ENCODE peak calls at places on chromosome 3, in four cellular contexts. W, G, H and K are unnamed samples. For H3K36me3 and H3K27me3, the result is how much of the 10 kb centered on the place peaks cover.

GRCh38 chr3:65596511-65597224 is 442.1 kb downstream of the MAGI1 start:
- DNase-seq in W (no peak), G (peak), H (no peak), K (no peak)

GRCh38 chr3:197394464-197395321 is 96.3 kb upstream of the DLG1 start:
- DNase-seq in W (peak), G (no peak), H (no peak), K (peak)

GRCh38 chr3:148757238-148757930 is 59.7 kb downstream of the AGTR1 start:
- DNase-seq in W (no peak), G (no peak), H (no peak), K (no peak)

GRCh38 chr3:4355401-4356224 is 52.4 kb downstream of the SETMAR start:
- DNase-seq in W (no peak), G (peak), H (peak), K (no peak)

GRCh38 chr3:32856355-32856889 is 38.6 kb downstream of the TRIM71 start:
- DNase-seq in W (no peak), G (no peak), H (no peak), K (no peak)

GRCh38 chr3:13177236-13177635 is 104.0 kb upstream of the IQSEC1 start:
- DNase-seq in W (no peak), G (no peak), H (no peak), K (no peak)

GRCh38 chr3:21795152-21795837 is 44.3 kb upstream of the ZNF385D start:
- DNase-seq in W (no peak), G (no peak), H (peak), K (no peak)

GRCh38 chr3:132432639-132433038 is 15.3 kb downstream of the DNAJC13 start:
- DNase-seq in W (no peak), G (no peak), H (no peak), K (peak)

GRCh38 chr3:48859188-48859587 is 11.5 kb upstream of the PRKAR2A start:
- DNase-seq in W (no peak), G (no peak), H (no peak), K (no peak)

DNA sequence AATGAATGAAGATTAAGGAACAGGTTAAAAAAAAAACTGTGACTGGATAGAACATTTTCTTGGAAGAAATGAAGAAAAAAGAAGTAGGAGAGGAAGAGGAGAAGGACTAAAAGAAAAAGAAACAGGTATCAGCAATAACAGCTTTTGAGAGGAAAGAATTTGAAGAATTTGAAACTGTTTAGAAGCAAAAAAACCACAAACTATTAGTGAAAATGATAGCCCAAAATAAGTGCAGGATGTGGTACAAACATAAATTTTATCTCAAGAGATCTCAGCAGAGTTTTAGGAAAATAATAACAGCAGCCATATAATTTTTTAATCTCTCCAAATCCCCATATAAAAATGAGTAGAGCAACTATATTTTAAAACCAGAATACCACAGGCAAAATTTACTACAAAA is 8.8 kb upstream of the A4GNT start:
- DNase-seq in W (no peak), G (no peak), H (no peak), K (no peak)
- H3K4me3 ChIP-seq in W (no peak), G (no peak), H (no peak), K (no peak)

DNA sequence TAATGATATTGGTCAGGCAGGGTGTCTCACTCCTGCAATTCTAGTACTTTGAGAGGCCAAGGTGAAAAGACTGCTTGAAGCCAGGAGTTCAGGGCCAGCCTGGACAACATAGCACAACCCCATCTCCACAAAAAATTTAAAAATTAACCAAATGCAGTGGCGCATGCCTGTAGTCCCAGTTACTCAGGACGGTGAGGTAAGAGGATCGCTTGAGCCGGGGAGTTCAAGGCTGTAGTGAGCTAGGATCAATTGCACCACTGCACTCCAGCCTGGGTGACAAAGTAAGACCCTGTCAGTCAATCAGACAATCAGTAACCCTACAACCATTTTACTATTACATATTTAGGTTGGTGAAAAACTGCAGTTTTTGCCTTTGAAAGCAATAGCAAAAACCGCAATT is 43.0 kb downstream of the RBM15B start:
- DNase-seq in W (no peak), G (no peak), H (no peak), K (no peak)
- H3K36me3 ChIP-seq in W (half or more), G (under half), H (under half), K (under half)

GRCh38 chr3:194168994-194169393 is 33.0 kb downstream of the HES1 start:
- DNase-seq in W (no peak), G (no peak), H (no peak), K (peak)

GRCh38 chr3:194167480-194167862 is 31.5 kb downstream of the HES1 start:
- DNase-seq in W (no peak), G (no peak), H (no peak), K (no peak)

GRCh38 chr3:194169595-194169994 is 33.6 kb downstream of the HES1 start:
- DNase-seq in W (no peak), G (no peak), H (no peak), K (no peak)

GRCh38 chr3:194167873-194168272 is 31.9 kb downstream of the HES1 start:
- DNase-seq in W (no peak), G (no peak), H (no peak), K (no peak)

DNA sequence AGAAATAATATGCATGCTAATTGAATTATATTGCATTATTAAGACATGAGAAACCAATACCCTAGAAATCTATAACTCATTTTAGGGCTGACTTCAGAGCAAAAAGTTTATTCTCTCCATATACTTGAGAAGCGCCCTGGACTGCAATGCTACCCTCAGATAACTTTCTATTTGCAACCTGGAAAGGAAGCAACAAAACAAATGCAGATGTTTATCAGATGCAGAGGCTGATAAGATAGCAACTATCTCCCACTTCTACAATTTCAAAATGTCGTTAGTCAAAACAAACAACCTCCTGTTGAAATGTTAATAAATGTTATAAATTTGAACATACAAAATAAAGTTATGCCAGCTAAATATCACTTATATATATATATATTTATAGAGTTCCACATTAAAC is 34.8 kb downstream of the HES1 start:
- DNase-seq in W (no peak), G (no peak), H (no peak), K (no peak)
- H3K27me3 ChIP-seq in W (under half), G (under half), H (under half), K (under half)

GRCh38 chr3:106208266-106208665 is 339.5 kb upstream of the CBLB start:
- DNase-seq in W (no peak), G (no peak), H (no peak), K (no peak)

GRCh38 chr3:106206613-106207012 is 337.8 kb upstream of the CBLB start:
- DNase-seq in W (no peak), G (no peak), H (no peak), K (no peak)

GRCh38 chr3:106208979-106209378 is 340.2 kb upstream of the CBLB start:
- DNase-seq in W (no peak), G (no peak), H (no peak), K (no peak)

GRCh38 chr3:106204160-106204868 is 335.5 kb upstream of the CBLB start:
- DNase-seq in W (no peak), G (no peak), H (no peak), K (no peak)

DNA sequence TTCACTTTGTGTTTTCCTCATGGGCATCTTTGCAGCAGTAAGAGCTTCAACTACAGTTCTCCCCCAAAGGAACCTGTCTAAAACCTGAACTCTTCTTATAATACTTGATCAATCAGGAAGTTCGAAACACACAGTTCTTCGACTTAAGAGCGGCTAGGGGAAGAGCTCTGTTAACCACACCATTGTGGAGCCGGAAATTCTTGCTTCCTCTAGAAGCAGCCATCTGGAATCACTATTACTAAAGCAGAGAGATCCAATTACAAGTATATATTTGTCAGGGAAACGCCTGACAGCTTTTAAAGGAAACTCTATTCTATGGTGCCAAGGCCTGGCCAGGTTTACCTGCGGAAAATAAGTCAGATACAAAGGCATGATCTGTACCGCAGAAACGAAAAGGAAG is 337.4 kb upstream of the CBLB start:
- DNase-seq in W (no peak), G (no peak), H (no peak), K (no peak)
- H3K4me3 ChIP-seq in W (no peak), G (no peak), H (no peak), K (no peak)

DNA sequence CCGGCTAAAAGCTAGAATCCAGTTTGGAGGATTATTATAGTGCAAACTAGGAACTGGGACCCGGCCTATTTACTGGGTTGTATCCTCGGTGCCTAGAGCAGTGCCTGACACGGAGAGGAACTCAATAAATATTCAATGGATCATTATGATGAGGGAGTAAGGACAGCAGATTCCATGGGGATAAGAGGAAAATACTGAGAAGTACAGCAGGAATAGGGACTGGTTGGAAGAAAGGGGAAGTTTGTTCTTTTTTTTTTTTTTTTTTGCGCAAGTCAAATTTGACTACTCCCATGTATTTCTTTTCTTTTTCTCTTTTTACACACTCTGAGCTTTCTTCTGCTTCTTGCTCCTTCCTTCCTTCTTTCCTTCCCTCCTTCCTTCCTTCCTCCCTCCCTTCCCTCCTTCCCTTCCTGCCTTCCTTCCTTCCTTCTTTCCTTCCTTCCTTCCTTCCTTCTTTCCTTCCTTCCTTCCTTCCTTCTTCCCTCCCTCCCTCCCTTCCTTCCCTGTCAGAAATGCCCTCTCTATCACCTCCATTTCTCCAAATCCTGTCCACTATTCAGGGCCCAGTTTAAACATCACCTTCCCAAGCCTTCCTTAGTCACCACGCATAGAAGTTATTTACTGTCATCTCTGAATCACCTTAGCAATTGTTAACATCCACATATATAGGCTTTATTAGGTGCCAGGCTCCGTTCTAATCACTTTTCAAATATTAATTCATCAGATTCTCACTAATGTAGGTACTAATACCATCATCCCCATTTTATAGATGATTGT is 903 bp upstream of the MAGEF1 start:
- DNase-seq in W (no peak), G (no peak), H (no peak), K (no peak)
- H3K36me3 ChIP-seq in W (under half), G (under half), H (under half), K (under half)

GRCh38 chr3:10377148-10377725 is 56.3 kb upstream of the SEC13 start:
- DNase-seq in W (peak), G (no peak), H (no peak), K (no peak)
- H3K27me3 ChIP-seq in W (under half), G (under half), H (under half), K (under half)

GRCh38 chr3:25428950-25429349 is 887 bp downstream of the RARB start:
- DNase-seq in W (no peak), G (no peak), H (no peak), K (no peak)
- H3K4me3 ChIP-seq in W (peak), G (no peak), H (no peak), K (peak)

GRCh38 chr3:130941793-130942192 is 47.9 kb downstream of the ATP2C1 start:
- DNase-seq in W (no peak), G (no peak), H (no peak), K (no peak)
- H3K36me3 ChIP-seq in W (under half), G (under half), H (under half), K (under half)

GRCh38 chr3:181696641-181697230 is 15.0 kb upstream of the SOX2 start:
- DNase-seq in W (no peak), G (no peak), H (no peak), K (no peak)
- H3K27me3 ChIP-seq in W (half or more), G (under half), H (half or more), K (half or more)